ENCODE peak calls at places on chromosomes 4 and X, in four cellular contexts. One of them, this sample, is unnamed.

GRCh38 chrX:39453847-39454645 is 643.7 kb downstream of the BCOR start:
- DNase-seq in A549: no peak
- DNase-seq in AG08395: no peak
- DNase-seq in neural crest cell: no peak
- DNase-seq in this sample: no peak

GRCh38 chr4:4792516-4792915 is 66.9 kb upstream of the MSX1 start:
- DNase-seq in neural crest cell: no peak
- DNase-seq in A549: no peak
- DNase-seq in AG08395: peak
- DNase-seq in this sample: peak

GRCh38 chr4:143406523-143406922 is 69.8 kb downstream of the GAB1 start:
- DNase-seq in A549: no peak
- DNase-seq in neural crest cell: no peak
- DNase-seq in AG08395: peak
- DNase-seq in this sample: peak

GRCh38 chr4:75555294-75556164 is at the start of gene ODAPH:
- DNase-seq in AG08395: peak
- DNase-seq in neural crest cell: no peak
- DNase-seq in A549: peak
- DNase-seq in this sample: no peak

GRCh38 chr4:80215449-80216052 is 18.2 kb downstream of the PRDM8 start:
- DNase-seq in A549: no peak
- DNase-seq in neural crest cell: no peak
- DNase-seq in AG08395: peak
- DNase-seq in this sample: peak

GRCh38 chrX:97401586-97402101 is 517.9 kb downstream of the RPA4 start:
- DNase-seq in AG08395: no peak
- DNase-seq in A549: no peak
- DNase-seq in neural crest cell: no peak
- DNase-seq in this sample: no peak

GRCh38 chrX:39201305-39201990 is 400.2 kb downstream of the MID1IP1 start:
- DNase-seq in A549: no peak
- DNase-seq in AG08395: no peak
- DNase-seq in neural crest cell: no peak
- DNase-seq in this sample: no peak

GRCh38 chr4:4321951-4322688 is 32.1 kb downstream of the ZBTB49 start:
- DNase-seq in AG08395: no peak
- DNase-seq in neural crest cell: no peak
- DNase-seq in A549: no peak
- DNase-seq in this sample: no peak

GRCh38 chrX:16785247-16786138 is 773 bp upstream of the TXLNG start:
- DNase-seq in AG08395: no peak
- DNase-seq in neural crest cell: no peak
- DNase-seq in A549: no peak
- DNase-seq in this sample: no peak

GRCh38 chr4:81600511-81601269 is 129.0 kb upstream of the RASGEF1B start:
- DNase-seq in neural crest cell: peak
- DNase-seq in A549: no peak
- DNase-seq in AG08395: no peak
- DNase-seq in this sample: no peak

GRCh38 chr4:5874811-5875465 is 17.9 kb downstream of the CRMP1 start:
- DNase-seq in A549: no peak
- DNase-seq in AG08395: peak
- DNase-seq in neural crest cell: no peak
- DNase-seq in this sample: peak

GRCh38 chr4:25096553-25097443 is 63.5 kb downstream of the SEPSECS start:
- DNase-seq in AG08395: no peak
- DNase-seq in neural crest cell: no peak
- DNase-seq in A549: no peak
- DNase-seq in this sample: no peak

GRCh38 chr4:121112530-121112929 is 40.2 kb upstream of the NDNF start:
- DNase-seq in AG08395: no peak
- DNase-seq in neural crest cell: no peak
- DNase-seq in A549: no peak
- DNase-seq in this sample: no peak

GRCh38 chrX:152930516-152930915 is 32.6 kb downstream of the ZNF185 start:
- DNase-seq in neural crest cell: no peak
- DNase-seq in A549: no peak
- DNase-seq in AG08395: no peak
- DNase-seq in this sample: no peak

GRCh38 chr4:132230025-132230424 is 919.1 kb upstream of the PCDH10 start:
- DNase-seq in neural crest cell: no peak
- DNase-seq in A549: no peak
- DNase-seq in AG08395: no peak
- DNase-seq in this sample: no peak

GRCh38 chr4:140223056-140223810 is 69.2 kb upstream of the MAML3 start:
- DNase-seq in AG08395: no peak
- DNase-seq in A549: no peak
- DNase-seq in neural crest cell: no peak
- DNase-seq in this sample: no peak

GRCh38 chr4:48905363-48906015 is 1.1 kb downstream of the OCIAD2 start:
- DNase-seq in AG08395: peak
- DNase-seq in neural crest cell: no peak
- DNase-seq in A549: peak
- DNase-seq in this sample: peak

GRCh38 chrX:85345523-85345922 is 33.9 kb downstream of the POF1B start:
- DNase-seq in AG08395: no peak
- DNase-seq in A549: no peak
- DNase-seq in neural crest cell: no peak
- DNase-seq in this sample: no peak

GRCh38 chr4:39025552-39026085 is 6.6 kb downstream of the TMEM156 start:
- DNase-seq in AG08395: no peak
- DNase-seq in A549: peak
- DNase-seq in neural crest cell: no peak
- DNase-seq in this sample: no peak

GRCh38 chr4:8547108-8547911 is 32.9 kb upstream of the GPR78 start:
- DNase-seq in neural crest cell: no peak
- DNase-seq in A549: peak
- DNase-seq in AG08395: peak
- DNase-seq in this sample: peak

GRCh38 chrX:148500428-148501120 is at the start of gene AFF2:
- DNase-seq in neural crest cell: peak
- DNase-seq in AG08395: peak
- DNase-seq in A549: peak
- DNase-seq in this sample: peak

GRCh38 chr4:104015680-104016079 is 295.9 kb upstream of the TACR3 start:
- DNase-seq in neural crest cell: no peak
- DNase-seq in A549: peak
- DNase-seq in AG08395: no peak
- DNase-seq in this sample: no peak

GRCh38 chrX:53481816-53482485 is 47.8 kb upstream of the HSD17B10 start:
- DNase-seq in neural crest cell: peak
- DNase-seq in AG08395: peak
- DNase-seq in A549: peak
- DNase-seq in this sample: peak

GRCh38 chrX:13756381-13756780 is 21.8 kb downstream of the OFD1 start:
- DNase-seq in A549: no peak
- DNase-seq in AG08395: no peak
- DNase-seq in neural crest cell: no peak
- DNase-seq in this sample: no peak

GRCh38 chr4:7719354-7720174 is 220.1 kb downstream of the AFAP1 start:
- DNase-seq in neural crest cell: peak
- DNase-seq in AG08395: peak
- DNase-seq in A549: no peak
- DNase-seq in this sample: peak

GRCh38 chr4:142095886-142096605 is 459.7 kb downstream of the IL15 start:
- DNase-seq in AG08395: peak
- DNase-seq in neural crest cell: no peak
- DNase-seq in A549: peak
- DNase-seq in this sample: peak

GRCh38 chr4:55554453-55555030 is 7.8 kb upstream of the CLOCK start:
- DNase-seq in AG08395: peak
- DNase-seq in A549: peak
- DNase-seq in neural crest cell: no peak
- DNase-seq in this sample: peak

GRCh38 chr4:188110741-188111458 is 1.5 kb upstream of the TRIML2 start:
- DNase-seq in AG08395: no peak
- DNase-seq in neural crest cell: no peak
- DNase-seq in A549: peak
- DNase-seq in this sample: no peak

This sample was measured in AG10803.